ENCODE peak calls at places on chromosomes 13 and 19, in eight cellular contexts. S, K, O, V, F, A, I and T are unnamed samples.

GRCh38 chr19:53704011-53704410 is 72.2 kb downstream of the DPRX start:
- DNase-seq in S (no peak), A (no peak), K (no peak), O (no peak), F (no peak), I (no peak), V (no peak), T (no peak)

GRCh38 chr13:70253411-70253810 is 145.2 kb upstream of the KLHL1 start:
- DNase-seq in V (no peak), K (no peak), F (no peak), S (no peak), I (no peak), A (no peak), O (no peak), T (no peak)

GRCh38 chr19:40719414-40719894 is 2.5 kb downstream of the ITPKC start:
- DNase-seq in S (no peak), A (no peak), F (no peak), I (no peak), O (no peak), K (no peak), V (no peak), T (no peak)

GRCh38 chr13:111168116-111168515 is 53.0 kb downstream of the ARHGEF7 start:
- DNase-seq in S (no peak), F (no peak), K (no peak), V (no peak), I (no peak), A (no peak), O (no peak), T (no peak)

GRCh38 chr13:60162096-60162495 is 1.6 kb downstream of the DIAPH3 start:
- DNase-seq in I (no peak), F (no peak), O (no peak), V (no peak), K (no peak), A (no peak), S (peak; percentile 6), T (no peak)

GRCh38 chr19:49520705-49521319 is 7.0 kb upstream of the RCN3 start:
- DNase-seq in S (no peak), A (no peak), I (no peak), O (no peak), F (peak; percentile 34), V (no peak), K (no peak), T (no peak)

GRCh38 chr13:79183231-79183630 is 222.8 kb downstream of the RBM26 start:
- DNase-seq in K (no peak), O (no peak), V (no peak), S (no peak), I (no peak), F (no peak), A (no peak), T (no peak)

GRCh38 chr19:35268546-35269424 is at the start of gene USF2:
- DNase-seq in V (no peak), I (peak; percentile 80), F (peak; percentile 81), A (peak; percentile 89), O (no peak), S (peak; percentile 61), K (peak; percentile 89), T (peak; percentile 86)

GRCh38 chr19:39599116-39599515 is 3.2 kb upstream of the LGALS13 start:
- DNase-seq in F (peak; percentile 18), K (peak; percentile 51), S (peak; percentile 27), I (no peak), A (no peak), O (no peak), V (no peak), T (peak; percentile 83)

GRCh38 chr13:76636881-76637280 is 249.3 kb downstream of the KCTD12 start:
- DNase-seq in I (no peak), S (no peak), F (no peak), O (no peak), V (no peak), A (no peak), K (no peak), T (no peak)

GRCh38 chr13:53781941-53782340 is 753.3 kb downstream of the OLFM4 start:
- DNase-seq in A (no peak), I (no peak), K (peak; percentile 35), O (no peak), F (no peak), V (no peak), S (no peak), T (no peak)

GRCh38 chr13:59408738-59409137 is 755.0 kb downstream of the DIAPH3 start:
- DNase-seq in I (no peak), V (no peak), S (no peak), A (no peak), K (no peak), F (no peak), O (no peak), T (no peak)

GRCh38 chr13:38687246-38688229 is 661 bp downstream of the FREM2 start:
- DNase-seq in K (peak; percentile 53), F (no peak), S (no peak), V (no peak), A (peak; percentile 59), O (no peak), I (peak; percentile 47), T (no peak)
- H3K27me3 ChIP-seq in K (no peaks in the 10 kb centered on the region), F (peaks cover 61% of the 10 kb centered on the region), S (peaks cover 13% of the 10 kb centered on the region), V (no peaks in the 10 kb centered on the region), A (no peaks in the 10 kb centered on the region), O (peaks cover 21% of the 10 kb centered on the region), I (peaks cover 4% of the 10 kb centered on the region), T (peaks cover 17% of the 10 kb centered on the region)

DNA sequence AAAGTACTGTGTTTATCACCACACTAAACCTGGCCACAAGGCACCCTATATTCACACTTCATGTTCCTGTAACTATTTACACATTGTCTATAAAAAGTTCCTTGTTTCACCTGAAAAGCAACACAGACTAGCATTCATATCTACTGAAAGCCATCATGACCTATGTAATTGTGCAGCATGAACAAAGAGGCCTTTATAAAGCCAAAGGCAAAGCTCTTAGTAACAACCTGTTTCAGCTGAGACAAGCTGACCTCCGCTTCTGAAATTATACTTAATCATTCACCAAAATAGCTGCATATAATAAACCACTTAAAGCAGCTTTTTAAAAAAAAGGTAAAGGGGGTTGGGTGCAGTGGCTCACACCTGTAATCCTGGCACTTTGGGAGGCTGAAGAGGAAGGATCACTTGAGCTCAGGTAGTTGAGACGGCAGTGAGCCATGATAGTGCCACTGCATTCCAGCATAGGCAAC is 106.3 kb downstream of the SLC25A15 start:
- DNase-seq in S (no peak), F (no peak), I (no peak), V (no peak), K (peak; percentile 39), A (no peak), O (no peak), T (no peak)
- H3K27ac ChIP-seq in S (no peak overlapping the region), F (no peak overlapping the region), I (no peak overlapping the region), V (no peak overlapping the region), K (peak overlapping the region; percentile 72), A (peak overlapping the region; percentile 4), O (no peak overlapping the region), T (peak overlapping the region; percentile 10)

GRCh38 chr13:101792189-101792588 is 339.7 kb downstream of the ITGBL1 start:
- DNase-seq in F (no peak), K (no peak), O (no peak), A (no peak), I (no peak), V (no peak), S (no peak), T (no peak)
- TF ChIP-seq CTCF in F (no peak), K (no peak), O (no peak), A (no peak), I (no peak), V (no peak), S (no peak), T (no peak)

DNA sequence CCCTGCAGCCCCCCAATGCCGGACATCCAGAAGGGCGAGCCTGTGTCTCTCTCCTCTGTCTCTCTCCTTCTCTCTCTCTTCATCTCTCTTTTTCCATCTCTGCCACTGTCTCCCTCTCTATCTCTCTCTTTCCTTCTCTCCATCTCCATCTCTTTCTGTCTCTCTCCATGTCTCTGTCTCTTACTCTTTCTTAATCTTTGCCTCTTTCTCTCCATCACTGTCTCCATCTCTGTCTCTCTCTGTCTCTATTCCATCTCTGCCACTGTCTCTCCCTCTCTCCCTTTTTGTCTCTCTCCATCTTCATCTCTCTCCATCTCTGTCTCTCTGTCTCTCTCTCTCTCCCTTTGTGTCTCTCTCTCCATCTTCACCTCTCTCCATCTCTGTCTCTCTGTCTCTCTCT is 25.7 kb upstream of the TCF3 start:
- DNase-seq in I (no peak), V (no peak), A (no peak), F (no peak), K (no peak), S (no peak), O (no peak), T (no peak)
- H3K27me3 ChIP-seq in I (peaks cover 7% of the 10 kb centered on the region), V (peaks cover 11% of the 10 kb centered on the region), A (no peaks in the 10 kb centered on the region), F (peaks cover 96% of the 10 kb centered on the region), K (peaks cover 44% of the 10 kb centered on the region), S (peaks cover 54% of the 10 kb centered on the region), O (peaks cover 62% of the 10 kb centered on the region), T (peaks cover 48% of the 10 kb centered on the region)

GRCh38 chr13:33015791-33016323 is 366 bp upstream of the KL start:
- DNase-seq in S (no peak), K (peak; percentile 36), V (no peak), O (no peak), I (no peak), A (peak; percentile 53), F (peak; percentile 34), T (peak; percentile 73)
- H3K27ac ChIP-seq in S (no peak overlapping the region), K (no peak overlapping the region), V (no peak overlapping the region), O (no peak overlapping the region), I (peak overlapping the region; percentile 41), A (no peak overlapping the region), F (peak overlapping the region; percentile 83), T (no peak overlapping the region)

GRCh38 chr19:46347572-46347883 is 641 bp downstream of the PPP5C start:
- DNase-seq in I (no peak), F (no peak), O (no peak), K (no peak), S (no peak), A (no peak), V (no peak), T (no peak)
- TF ChIP-seq CTCF in I (no peak), F (no peak), O (no peak), K (no peak), S (no peak), A (no peak), V (peak; percentile 3), T (peak; percentile 36)

GRCh38 chr19:12997225-12997966 is 2.1 kb downstream of the NFIX start:
- DNase-seq in A (no peak), F (no peak), K (no peak), O (no peak), S (no peak), V (no peak), I (no peak), T (no peak)

GRCh38 chr19:12994701-12995595 is at the start of gene NFIX:
- DNase-seq in F (peak; percentile 78), S (peak; percentile 39), A (peak; percentile 76), V (no peak), I (no peak), K (peak; percentile 75), O (no peak), T (peak; percentile 68)

GRCh38 chr19:12996542-12997094 is 1.3 kb downstream of the NFIX start:
- DNase-seq in F (peak; percentile 66), I (no peak), S (peak; percentile 22), O (no peak), A (peak; percentile 68), V (no peak), K (no peak), T (peak; percentile 82)

GRCh38 chr19:12993562-12993961 is 1.7 kb upstream of the NFIX start:
- DNase-seq in I (no peak), V (no peak), S (no peak), K (no peak), F (no peak), O (no peak), A (no peak), T (no peak)

GRCh38 chr19:12995596-12996541 is 594 bp downstream of the NFIX start:
- DNase-seq in I (no peak), S (peak; percentile 30), A (peak; percentile 47), F (no peak), K (peak; percentile 37), V (no peak), O (no peak), T (no peak)
- H3K27me3 ChIP-seq in I (no peaks in the 10 kb centered on the region), S (no peaks in the 10 kb centered on the region), A (no peaks in the 10 kb centered on the region), F (no peaks in the 10 kb centered on the region), K (peaks cover 64% of the 10 kb centered on the region), V (no peaks in the 10 kb centered on the region), O (no peaks in the 10 kb centered on the region), T (peaks cover 90% of the 10 kb centered on the region)